ENCODE peak calls at places on chromosome 16, in four cellular contexts. One of them, this sample, is unnamed. For H3F3A, the result is how much of the 10 kb centered on the place peaks cover.

GRCh38 chr16:559411-560207 is 585 bp upstream of the PRR35 start:
- DNase-seq in PC-3: no peak
- DNase-seq in neural progenitor cell: no peak
- DNase-seq in SK-N-SH: peak
- DNase-seq in this sample: no peak

GRCh38 chr16:10556240-10556639 is 24.2 kb downstream of the EMP2 start:
- DNase-seq in PC-3: no peak
- DNase-seq in neural progenitor cell: no peak
- DNase-seq in SK-N-SH: no peak
- DNase-seq in this sample: no peak

GRCh38 chr16:81684242-81684837 is 94.8 kb upstream of the PLCG2 start:
- DNase-seq in PC-3: no peak
- DNase-seq in neural progenitor cell: no peak
- DNase-seq in SK-N-SH: no peak
- DNase-seq in this sample: no peak

GRCh38 chr16:67892899-67893790 is at the start of gene PSKH1:
- DNase-seq in PC-3: peak
- DNase-seq in neural progenitor cell: peak
- DNase-seq in SK-N-SH: peak
- DNase-seq in this sample: peak

GRCh38 chr16:87295259-87295658 is 21.9 kb downstream of the C16orf95 start:
- DNase-seq in PC-3: peak
- DNase-seq in neural progenitor cell: peak
- DNase-seq in SK-N-SH: no peak
- DNase-seq in this sample: no peak

GRCh38 chr16:83717814-83718213 is 90.0 kb upstream of the HSBP1 start:
- DNase-seq in PC-3: no peak
- DNase-seq in neural progenitor cell: no peak
- DNase-seq in SK-N-SH: no peak
- DNase-seq in this sample: peak

GRCh38 chr16:89314357-89314756 is 96.9 kb downstream of the ZNF778 start:
- DNase-seq in PC-3: no peak
- DNase-seq in neural progenitor cell: no peak
- DNase-seq in SK-N-SH: no peak
- DNase-seq in this sample: no peak

GRCh38 chr16:31427441-31428276 is 501 bp downstream of the COX6A2 start:
- DNase-seq in PC-3: no peak
- DNase-seq in neural progenitor cell: no peak
- DNase-seq in SK-N-SH: peak
- DNase-seq in this sample: peak

GRCh38 chr16:55955845-55956244 is 80.7 kb upstream of the CES5A start:
- DNase-seq in PC-3: no peak
- DNase-seq in neural progenitor cell: no peak
- DNase-seq in SK-N-SH: no peak
- DNase-seq in this sample: no peak

GRCh38 chr16:55073830-55074229 is 143.2 kb downstream of the IRX5 start:
- DNase-seq in PC-3: no peak
- DNase-seq in neural progenitor cell: no peak
- DNase-seq in SK-N-SH: no peak
- DNase-seq in this sample: no peak

GRCh38 chr16:50309527-50310307 is 43.4 kb downstream of the ADCY7 start:
- DNase-seq in PC-3: no peak
- DNase-seq in neural progenitor cell: no peak
- DNase-seq in SK-N-SH: peak
- DNase-seq in this sample: no peak

GRCh38 chr16:79359082-79359481 is 241.5 kb downstream of the MAF start:
- DNase-seq in PC-3: no peak
- DNase-seq in neural progenitor cell: no peak
- DNase-seq in SK-N-SH: no peak
- DNase-seq in this sample: no peak

GRCh38 chr16:74999683-75000480 is 1.1 kb downstream of the ZNRF1 start:
- DNase-seq in PC-3: peak
- DNase-seq in neural progenitor cell: peak
- DNase-seq in SK-N-SH: peak
- DNase-seq in this sample: peak

GRCh38 chr16:11893571-11893970 is 22.2 kb downstream of the GSPT1 start:
- DNase-seq in PC-3: no peak
- DNase-seq in neural progenitor cell: no peak
- DNase-seq in SK-N-SH: no peak
- DNase-seq in this sample: no peak

GRCh38 chr16:11886881-11887280 is 28.9 kb downstream of the GSPT1 start:
- DNase-seq in PC-3: no peak
- DNase-seq in neural progenitor cell: no peak
- DNase-seq in SK-N-SH: no peak
- DNase-seq in this sample: no peak

DNA sequence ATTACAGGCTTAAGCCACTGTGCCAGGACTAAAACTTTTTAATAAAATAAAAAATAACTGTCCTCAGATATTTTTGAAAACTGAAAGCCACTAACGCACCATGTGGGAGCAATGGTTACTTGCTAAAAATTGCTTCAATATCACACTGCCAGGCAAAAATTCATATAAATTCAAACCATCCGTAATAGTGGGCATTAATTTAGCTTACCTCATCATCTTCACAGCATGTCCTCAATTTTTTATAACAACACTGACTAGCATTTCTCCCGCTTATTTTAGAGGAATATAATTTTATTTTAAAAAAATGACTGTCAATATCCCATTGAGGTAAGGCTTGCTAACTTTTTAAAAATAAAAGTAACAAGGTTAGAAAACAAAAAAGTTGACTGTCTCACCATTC is 25.5 kb downstream of the GSPT1 start:
- DNase-seq in PC-3: no peak
- DNase-seq in neural progenitor cell: no peak
- DNase-seq in SK-N-SH: no peak
- DNase-seq in this sample: no peak
- H3F3A ChIP-seq in PC-3: under half
- H3F3A ChIP-seq in neural progenitor cell: under half
- H3F3A ChIP-seq in SK-N-SH: under half
- H3F3A ChIP-seq in this sample: under half

GRCh38 chr16:85969591-85969990 is 70.6 kb downstream of the IRF8 start:
- DNase-seq in PC-3: no peak
- DNase-seq in neural progenitor cell: peak
- DNase-seq in SK-N-SH: no peak
- DNase-seq in this sample: no peak
- H3K4me2 ChIP-seq in PC-3: no peak
- H3K4me2 ChIP-seq in neural progenitor cell: no peak
- H3K4me2 ChIP-seq in SK-N-SH: no peak
- H3K4me2 ChIP-seq in this sample: peak

GRCh38 chr16:19419691-19420060 is 2.0 kb downstream of the TMC5 start:
- DNase-seq in PC-3: peak
- DNase-seq in neural progenitor cell: no peak
- DNase-seq in SK-N-SH: no peak
- DNase-seq in this sample: peak

GRCh38 chr16:19415918-19416317 is 1.8 kb upstream of the TMC5 start:
- DNase-seq in PC-3: no peak
- DNase-seq in neural progenitor cell: no peak
- DNase-seq in SK-N-SH: no peak
- DNase-seq in this sample: no peak

GRCh38 chr16:19418200-19418599 is 517 bp downstream of the TMC5 start:
- DNase-seq in PC-3: no peak
- DNase-seq in neural progenitor cell: no peak
- DNase-seq in SK-N-SH: no peak
- DNase-seq in this sample: no peak

GRCh38 chr16:19415461-19415860 is 2.2 kb upstream of the TMC5 start:
- DNase-seq in PC-3: peak
- DNase-seq in neural progenitor cell: no peak
- DNase-seq in SK-N-SH: no peak
- DNase-seq in this sample: no peak

DNA sequence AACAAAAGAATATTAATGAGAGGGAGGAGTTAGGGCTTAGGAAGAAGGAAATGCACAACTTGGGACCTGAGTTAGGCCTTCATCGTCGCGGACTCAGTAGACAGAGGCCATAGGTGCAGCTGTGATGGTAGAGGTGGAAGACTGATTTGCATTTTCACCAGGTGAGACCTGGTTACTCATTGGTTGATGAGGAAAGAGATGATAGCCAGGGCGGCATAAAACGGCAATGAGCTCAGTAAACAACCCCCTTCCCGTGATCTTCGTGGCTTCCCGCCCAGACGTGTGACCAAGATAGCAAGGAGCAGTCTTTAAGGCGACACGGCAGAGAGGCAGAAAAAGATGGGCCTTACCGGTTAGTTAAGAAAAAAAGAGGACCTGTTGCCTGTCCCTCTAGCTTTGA is at the start of gene TMC5:
- DNase-seq in PC-3: no peak
- DNase-seq in neural progenitor cell: no peak
- DNase-seq in SK-N-SH: no peak
- DNase-seq in this sample: no peak
- H3F3A ChIP-seq in PC-3: under half
- H3F3A ChIP-seq in neural progenitor cell: under half
- H3F3A ChIP-seq in SK-N-SH: under half
- H3F3A ChIP-seq in this sample: under half

GRCh38 chr16:57637965-57638364 is 9.5 kb downstream of the ADGRG1 start:
- DNase-seq in PC-3: no peak
- DNase-seq in neural progenitor cell: no peak
- DNase-seq in SK-N-SH: no peak
- DNase-seq in this sample: no peak

GRCh38 chr16:57638381-57638780 is 10.0 kb downstream of the ADGRG1 start:
- DNase-seq in PC-3: no peak
- DNase-seq in neural progenitor cell: no peak
- DNase-seq in SK-N-SH: no peak
- DNase-seq in this sample: no peak

GRCh38 chr16:57636184-57636583 is 7.8 kb downstream of the ADGRG1 start:
- DNase-seq in PC-3: no peak
- DNase-seq in neural progenitor cell: no peak
- DNase-seq in SK-N-SH: no peak
- DNase-seq in this sample: no peak

GRCh38 chr16:57637424-57637823 is 9.0 kb downstream of the ADGRG1 start:
- DNase-seq in PC-3: no peak
- DNase-seq in neural progenitor cell: peak
- DNase-seq in SK-N-SH: no peak
- DNase-seq in this sample: no peak

GRCh38 chr16:57637020-57637419 is 8.6 kb downstream of the ADGRG1 start:
- DNase-seq in PC-3: no peak
- DNase-seq in neural progenitor cell: no peak
- DNase-seq in SK-N-SH: no peak
- DNase-seq in this sample: peak
- H3K4me2 ChIP-seq in PC-3: no peak
- H3K4me2 ChIP-seq in neural progenitor cell: peak
- H3K4me2 ChIP-seq in SK-N-SH: no peak
- H3K4me2 ChIP-seq in this sample: no peak

GRCh38 chr16:22194707-22195444 is 11.2 kb upstream of the EEF2K start:
- DNase-seq in PC-3: no peak
- DNase-seq in neural progenitor cell: no peak
- DNase-seq in SK-N-SH: no peak
- DNase-seq in this sample: no peak
- H3F3A ChIP-seq in PC-3: under half
- H3F3A ChIP-seq in neural progenitor cell: under half
- H3F3A ChIP-seq in SK-N-SH: under half
- H3F3A ChIP-seq in this sample: under half